ENCODE peak calls at places on chromosomes 3 and 15, in four cellular contexts. G is A172, L is left lung, N is caudate nucleus. B is an unnamed sample.

GRCh38 chr3:14222457-14222856 is 43.8 kb downstream of the LSM3 start:
- DNase-seq in L (no peak), G (no peak), N (no peak), B (no peak)

GRCh38 chr3:167125612-167126407 is 254.3 kb downstream of the ZBBX start:
- DNase-seq in G (peak), L (no peak), N (no peak), B (no peak)

GRCh38 chr15:29734917-29735572 is 87.2 kb downstream of the TJP1 start:
- DNase-seq in N (no peak), L (no peak), G (peak), B (peak)

GRCh38 chr3:13563321-13563720 is 14.4 kb downstream of the FBLN2 start:
- DNase-seq in L (peak), N (no peak), G (no peak), B (no peak)

GRCh38 chr15:74482661-74483060 is 21.7 kb upstream of the UBL7 start:
- DNase-seq in G (no peak), L (no peak), N (no peak), B (no peak)

GRCh38 chr3:143979041-143979440 is 7.4 kb downstream of the DIPK2A start:
- DNase-seq in L (no peak), N (no peak), G (no peak), B (no peak)

GRCh38 chr15:70741107-70741511 is 22.2 kb downstream of the UACA start:
- DNase-seq in L (no peak), N (no peak), G (no peak), B (peak)

GRCh38 chr3:159416854-159417253 is 571.8 kb upstream of the IL12A start:
- DNase-seq in L (no peak), G (no peak), N (no peak), B (peak)

GRCh38 chr3:31652296-31652695 is 119.6 kb downstream of the STT3B start:
- DNase-seq in N (no peak), L (no peak), G (no peak), B (no peak)

GRCh38 chr15:28086175-28086703 is 12.9 kb downstream of the OCA2 start:
- DNase-seq in N (no peak), G (peak), L (no peak), B (peak)

GRCh38 chr15:40161693-40162401 is 978 bp downstream of the BUB1B start:
- DNase-seq in L (no peak), N (no peak), G (no peak), B (no peak)

GRCh38 chr3:190617185-190617584 is 103.3 kb downstream of the IL1RAP start:
- DNase-seq in G (no peak), L (no peak), N (no peak), B (no peak)

GRCh38 chr3:81643721-81644120 is 117.7 kb downstream of the GBE1 start:
- DNase-seq in G (peak), L (no peak), N (no peak), B (peak)

GRCh38 chr3:195056506-195056905 is 214.5 kb downstream of the XXYLT1 start:
- DNase-seq in G (no peak), N (no peak), L (no peak), B (no peak)

GRCh38 chr3:19065027-19065426 is 83.3 kb upstream of the KCNH8 start:
- DNase-seq in N (no peak), G (no peak), L (no peak), B (no peak)

GRCh38 chr15:100571592-100572167 is 30.3 kb downstream of the LINS1 start:
- DNase-seq in G (no peak), N (no peak), L (no peak), B (no peak)

GRCh38 chr15:93703092-93703785 is 528.1 kb upstream of the MCTP2 start:
- DNase-seq in L (no peak), G (no peak), N (no peak), B (no peak)

GRCh38 chr3:177343122-177343521 is 145.8 kb upstream of the TBL1XR1 start:
- DNase-seq in G (no peak), L (no peak), N (no peak), B (no peak)

GRCh38 chr15:48565560-48566482 is 79.7 kb downstream of the FBN1 start:
- DNase-seq in G (peak), N (no peak), L (no peak), B (peak)

GRCh38 chr3:4449043-4449803 is 17.8 kb downstream of the SUMF1 start:
- DNase-seq in L (no peak), N (no peak), G (no peak), B (no peak)

GRCh38 chr3:30426319-30426993 is 179.9 kb upstream of the TGFBR2 start:
- DNase-seq in L (no peak), N (no peak), G (no peak), B (no peak)

GRCh38 chr15:81184188-81184587 is 12.5 kb upstream of the IL16 start:
- DNase-seq in N (no peak), G (no peak), L (no peak), B (no peak)

GRCh38 chr3:146300756-146301155 is 49.9 kb upstream of the PLSCR4 start:
- DNase-seq in L (no peak), N (no peak), G (no peak), B (no peak)

GRCh38 chr3:157782236-157782635 is 279.0 kb upstream of the VEPH1 start:
- DNase-seq in G (peak), L (no peak), N (no peak), B (no peak)

GRCh38 chr15:33433821-33434220 is 123.1 kb downstream of the RYR3 start:
- DNase-seq in N (no peak), L (no peak), G (no peak), B (no peak)

GRCh38 chr15:97525809-97526208 is 434.7 kb upstream of the ARRDC4 start:
- DNase-seq in G (no peak), N (no peak), L (no peak), B (no peak)

GRCh38 chr15:98649621-98649995 is 1.3 kb downstream of the IGF1R start:
- DNase-seq in L (peak), G (no peak), N (no peak), B (no peak)

GRCh38 chr3:158821847-158822246 is 20.0 kb downstream of the MFSD1 start:
- DNase-seq in L (no peak), G (no peak), N (no peak), B (no peak)